ENCODE peak calls at places on chromosome 11, in seven cellular contexts. C is PC-9; R is activated CD8-positive, alpha-beta memory T cell treated with anti-CD3 and anti-CD28 coated beads, Interleukin-2, amount 50 U/mL, for 48 hours; O is H9; F is GM04504; V is kidney tubule cell; Q is central memory CD4-positive, alpha-beta T cell. X is an unnamed sample.

GRCh38 chr11:40797981-40798380 is 661.5 kb downstream of the LRRC4C start:
- DNase-seq in C (no peak), R (no peak), O (no peak), F (no peak), V (peak; percentile 83), Q (no peak), X (no peak)

GRCh38 chr11:35587972-35588371 is 30.3 kb upstream of the FJX1 start:
- DNase-seq in C (no peak), R (no peak), O (no peak), F (no peak), V (no peak), Q (no peak), X (no peak)

GRCh38 chr11:35162795-35163194 is 23.8 kb downstream of the CD44 start:
- DNase-seq in C (no peak), R (no peak), O (no peak), F (no peak), V (no peak), Q (no peak), X (no peak)

GRCh38 chr11:47768090-47768620 is 1.0 kb upstream of the FNBP4 start:
- DNase-seq in C (peak; percentile 70), R (peak; percentile 66), O (no peak), F (no peak), V (peak; percentile 83), Q (no peak), X (no peak)

GRCh38 chr11:11265320-11265719 is 87.7 kb downstream of the CSNK2A3 start:
- DNase-seq in C (no peak), R (no peak), O (no peak), F (no peak), V (peak; percentile 49), Q (no peak), X (no peak)

GRCh38 chr11:67632982-67633755 is 3.4 kb upstream of the NUDT8 start:
- DNase-seq in C (no peak), R (no peak), O (peak; percentile 27), F (no peak), V (no peak), Q (no peak), X (no peak)

GRCh38 chr11:88174627-88175003 is 628 bp downstream of the RAB38 start:
- DNase-seq in C (peak; percentile 54), R (peak; percentile 81), O (peak; percentile 41), F (peak; percentile 48), V (peak; percentile 86), Q (peak; percentile 12), X (no peak)

GRCh38 chr11:113465786-113466185 is 9.4 kb downstream of the DRD2 start:
- DNase-seq in C (no peak), R (no peak), O (no peak), F (no peak), V (peak; percentile 13), Q (no peak), X (no peak)

GRCh38 chr11:69642913-69643632 is 2.1 kb downstream of the CCND1 start:
- DNase-seq in C (peak; percentile 83), R (peak; percentile 93), O (peak; percentile 79), F (peak; percentile 53), V (peak; percentile 79), Q (peak; percentile 71), X (peak; percentile 70)

X was measured in T-helper 9 cell.